ENCODE peak calls at places on chromosomes 13 and 19, in nine cellular contexts. D is NCI-H774; A is nucleus accumbens; T is GM04503; M is activated CD4-positive, alpha-beta T cell treated with anti-CD3 and anti-CD28 coated beads, Interleukin-2, amount 10 ng/mL, durations not matched to agents 7 days and 5 days; L is PC-3; K is stimulated activated CD4-positive, alpha-beta T cell treated with anti-CD3 and anti-CD28 coated beads, Interleukin-4, amount 100 ng/mL, for 4 hours; C is foreskin fibroblast; Z is Right ventricle myocardium superior. P is an unnamed sample.

GRCh38 chr13:95505976-95506375 is 46.5 kb upstream of the CLDN10 start:
- DNase-seq in C (no peak), A (no peak), L (no peak), D (no peak), M (no peak), T (no peak), Z (no peak), K (no peak), P (no peak)

GRCh38 chr13:98320561-98321105 is 143.6 kb upstream of the RNF113B start:
- DNase-seq in D (no peak), M (no peak), Z (no peak), T (no peak), A (no peak), C (no peak), L (no peak), K (no peak), P (no peak)

GRCh38 chr19:1742989-1743696 is 10.2 kb upstream of the ONECUT3 start:
- DNase-seq in A (no peak), L (no peak), Z (no peak), M (no peak), C (no peak), K (no peak), T (no peak), D (no peak), P (no peak)

GRCh38 chr13:84994582-84994981 is 804.6 kb downstream of the SLITRK6 start:
- DNase-seq in K (no peak), L (peak), T (no peak), A (no peak), M (no peak), Z (no peak), C (no peak), D (no peak), P (peak)

GRCh38 chr19:16204005-16204294 is 6.2 kb downstream of the AP1M1 start:
- DNase-seq in M (no peak), A (no peak), K (no peak), L (no peak), C (no peak), Z (peak), D (no peak), T (no peak), P (no peak)

GRCh38 chr13:61761690-61762089 is 346.0 kb upstream of the PCDH20 start:
- DNase-seq in A (no peak), D (no peak), Z (no peak), T (no peak), L (no peak), C (no peak), M (no peak), K (no peak), P (no peak)

GRCh38 chr13:97141564-97142005 is 80.5 kb upstream of the MBNL2 start:
- DNase-seq in M (no peak), D (peak), A (peak), L (peak), K (peak), Z (no peak), T (peak), C (peak), P (peak)

GRCh38 chr13:42883771-42884170 is 102.4 kb downstream of the FAM216B start:
- DNase-seq in T (peak), A (no peak), Z (no peak), M (no peak), D (no peak), C (peak), L (peak), K (no peak), P (peak)

GRCh38 chr13:31310781-31311180 is 111.0 kb downstream of the B3GLCT start:
- DNase-seq in M (no peak), A (no peak), C (peak), Z (peak), K (no peak), D (peak), T (no peak), L (no peak), P (no peak)

GRCh38 chr19:37902668-37903067 is 3.7 kb downstream of the WDR87 start:
- DNase-seq in A (peak), K (peak), T (peak), C (peak), Z (peak), M (peak), D (peak), L (peak), P (peak)

GRCh38 chr19:39372047-39372802 is 18.7 kb downstream of the PAF1 start:
- DNase-seq in M (no peak), K (no peak), T (peak), A (peak), D (no peak), L (no peak), Z (peak), C (peak), P (peak)

GRCh38 chr19:15551183-15552004 is 43.1 kb downstream of the CYP4F22 start:
- DNase-seq in M (peak), A (no peak), C (no peak), K (peak), D (peak), Z (peak), L (peak), T (no peak), P (no peak)

GRCh38 chr13:44331912-44332840 is 41.4 kb upstream of the SERP2 start:
- DNase-seq in M (no peak), A (peak), C (peak), L (peak), D (no peak), Z (peak), K (no peak), T (peak), P (peak)

GRCh38 chr13:35164324-35164932 is 222.4 kb downstream of the NBEA start:
- DNase-seq in D (no peak), K (no peak), L (peak), M (no peak), C (no peak), T (no peak), Z (no peak), A (no peak), P (peak)

GRCh38 chr19:47027586-47028371 is 8.1 kb downstream of the NPAS1 start:
- DNase-seq in C (no peak), A (no peak), T (no peak), K (no peak), L (no peak), D (no peak), Z (no peak), M (no peak), P (no peak)

P was measured in fibroblast of lung.